ENCODE peak calls at places on chromosomes 2 and 18, in nine cellular contexts. One of them, this sample, is unnamed.

GRCh38 chr2:175855794-175856453 is 146.1 kb downstream of the LNPK start:
- DNase-seq in Right ventricle myocardium inferior: no peak
- DNase-seq in CD8-positive, alpha-beta memory T cell: no peak
- DNase-seq in NCI-H82: peak
- DNase-seq in EL: peak
- DNase-seq in nephron progenitor cell: no peak
- DNase-seq in GM03348: peak
- DNase-seq in Right ventricle myocardium superior: peak
- DNase-seq in esophagus squamous epithelium: no peak
- DNase-seq in this sample: no peak

GRCh38 chr2:234463626-234464290 is 33.1 kb downstream of the ARL4C start:
- DNase-seq in esophagus squamous epithelium: no peak
- DNase-seq in Right ventricle myocardium superior: no peak
- DNase-seq in GM03348: no peak
- DNase-seq in Right ventricle myocardium inferior: no peak
- DNase-seq in EL: no peak
- DNase-seq in NCI-H82: no peak
- DNase-seq in nephron progenitor cell: no peak
- DNase-seq in CD8-positive, alpha-beta memory T cell: peak
- DNase-seq in this sample: no peak

GRCh38 chr2:105403785-105404698 is 5.2 kb upstream of the FHL2 start:
- DNase-seq in Right ventricle myocardium inferior: no peak
- DNase-seq in nephron progenitor cell: no peak
- DNase-seq in esophagus squamous epithelium: no peak
- DNase-seq in GM03348: peak
- DNase-seq in EL: peak
- DNase-seq in CD8-positive, alpha-beta memory T cell: no peak
- DNase-seq in Right ventricle myocardium superior: no peak
- DNase-seq in NCI-H82: peak
- DNase-seq in this sample: peak

GRCh38 chr2:202161106-202161836 is 77.1 kb downstream of the SUMO1 start:
- DNase-seq in EL: no peak
- DNase-seq in NCI-H82: peak
- DNase-seq in esophagus squamous epithelium: no peak
- DNase-seq in Right ventricle myocardium superior: no peak
- DNase-seq in CD8-positive, alpha-beta memory T cell: no peak
- DNase-seq in nephron progenitor cell: no peak
- DNase-seq in Right ventricle myocardium inferior: no peak
- DNase-seq in GM03348: no peak
- DNase-seq in this sample: no peak

GRCh38 chr18:64017870-64018269 is 48.0 kb downstream of the SERPINB8 start:
- DNase-seq in Right ventricle myocardium inferior: no peak
- DNase-seq in GM03348: peak
- DNase-seq in esophagus squamous epithelium: no peak
- DNase-seq in nephron progenitor cell: no peak
- DNase-seq in EL: peak
- DNase-seq in NCI-H82: peak
- DNase-seq in Right ventricle myocardium superior: no peak
- DNase-seq in CD8-positive, alpha-beta memory T cell: no peak
- DNase-seq in this sample: no peak

GRCh38 chr2:190679813-190680591 is 31.1 kb downstream of the NAB1 start:
- DNase-seq in GM03348: no peak
- DNase-seq in CD8-positive, alpha-beta memory T cell: peak
- DNase-seq in esophagus squamous epithelium: no peak
- DNase-seq in EL: peak
- DNase-seq in nephron progenitor cell: peak
- DNase-seq in Right ventricle myocardium superior: peak
- DNase-seq in NCI-H82: peak
- DNase-seq in Right ventricle myocardium inferior: peak
- DNase-seq in this sample: peak

GRCh38 chr2:75476778-75477177 is 84.0 kb downstream of the EVA1A start:
- DNase-seq in nephron progenitor cell: no peak
- DNase-seq in NCI-H82: no peak
- DNase-seq in GM03348: peak
- DNase-seq in Right ventricle myocardium inferior: no peak
- DNase-seq in Right ventricle myocardium superior: no peak
- DNase-seq in CD8-positive, alpha-beta memory T cell: no peak
- DNase-seq in EL: peak
- DNase-seq in esophagus squamous epithelium: no peak
- DNase-seq in this sample: no peak

GRCh38 chr2:22517141-22517540 is 867.8 kb upstream of the KLHL29 start:
- DNase-seq in NCI-H82: no peak
- DNase-seq in CD8-positive, alpha-beta memory T cell: no peak
- DNase-seq in GM03348: no peak
- DNase-seq in nephron progenitor cell: no peak
- DNase-seq in EL: no peak
- DNase-seq in Right ventricle myocardium superior: no peak
- DNase-seq in esophagus squamous epithelium: no peak
- DNase-seq in Right ventricle myocardium inferior: no peak
- DNase-seq in this sample: no peak

GRCh38 chr2:217953531-217953932 is 49.3 kb downstream of the TNS1 start:
- DNase-seq in EL: no peak
- DNase-seq in NCI-H82: no peak
- DNase-seq in nephron progenitor cell: no peak
- DNase-seq in Right ventricle myocardium superior: no peak
- DNase-seq in GM03348: no peak
- DNase-seq in esophagus squamous epithelium: no peak
- DNase-seq in Right ventricle myocardium inferior: no peak
- DNase-seq in CD8-positive, alpha-beta memory T cell: no peak
- DNase-seq in this sample: peak

GRCh38 chr2:234027646-234028045 is 22.9 kb upstream of the SPP2 start:
- DNase-seq in CD8-positive, alpha-beta memory T cell: no peak
- DNase-seq in Right ventricle myocardium superior: no peak
- DNase-seq in nephron progenitor cell: no peak
- DNase-seq in Right ventricle myocardium inferior: no peak
- DNase-seq in EL: no peak
- DNase-seq in esophagus squamous epithelium: no peak
- DNase-seq in GM03348: no peak
- DNase-seq in NCI-H82: no peak
- DNase-seq in this sample: no peak

GRCh38 chr2:46852598-46852997 is 63.0 kb downstream of the MCFD2 start:
- DNase-seq in nephron progenitor cell: no peak
- DNase-seq in Right ventricle myocardium inferior: no peak
- DNase-seq in EL: no peak
- DNase-seq in Right ventricle myocardium superior: no peak
- DNase-seq in NCI-H82: no peak
- DNase-seq in esophagus squamous epithelium: no peak
- DNase-seq in CD8-positive, alpha-beta memory T cell: no peak
- DNase-seq in GM03348: no peak
- DNase-seq in this sample: no peak

GRCh38 chr18:12944724-12945123 is 3.1 kb upstream of the SEH1L start:
- DNase-seq in Right ventricle myocardium inferior: no peak
- DNase-seq in EL: peak
- DNase-seq in esophagus squamous epithelium: no peak
- DNase-seq in Right ventricle myocardium superior: peak
- DNase-seq in NCI-H82: no peak
- DNase-seq in GM03348: peak
- DNase-seq in nephron progenitor cell: no peak
- DNase-seq in CD8-positive, alpha-beta memory T cell: no peak
- DNase-seq in this sample: no peak

GRCh38 chr18:74342416-74343043 is 26.9 kb downstream of the C18orf63 start:
- DNase-seq in EL: peak
- DNase-seq in GM03348: peak
- DNase-seq in NCI-H82: peak
- DNase-seq in CD8-positive, alpha-beta memory T cell: no peak
- DNase-seq in esophagus squamous epithelium: no peak
- DNase-seq in Right ventricle myocardium superior: no peak
- DNase-seq in nephron progenitor cell: peak
- DNase-seq in Right ventricle myocardium inferior: no peak
- DNase-seq in this sample: no peak

GRCh38 chr2:72915907-72916742 is 1.2 kb upstream of the EMX1 start:
- DNase-seq in Right ventricle myocardium superior: no peak
- DNase-seq in nephron progenitor cell: peak
- DNase-seq in esophagus squamous epithelium: no peak
- DNase-seq in NCI-H82: peak
- DNase-seq in EL: peak
- DNase-seq in CD8-positive, alpha-beta memory T cell: no peak
- DNase-seq in GM03348: no peak
- DNase-seq in Right ventricle myocardium inferior: no peak
- DNase-seq in this sample: peak

GRCh38 chr2:105777506-105778343 is 33.0 kb downstream of the NCK2 start:
- DNase-seq in nephron progenitor cell: no peak
- DNase-seq in NCI-H82: no peak
- DNase-seq in EL: no peak
- DNase-seq in GM03348: no peak
- DNase-seq in Right ventricle myocardium superior: no peak
- DNase-seq in Right ventricle myocardium inferior: no peak
- DNase-seq in esophagus squamous epithelium: no peak
- DNase-seq in CD8-positive, alpha-beta memory T cell: no peak
- DNase-seq in this sample: no peak

GRCh38 chr2:166468124-166469024 is 25.7 kb downstream of the SCN7A start:
- DNase-seq in EL: no peak
- DNase-seq in Right ventricle myocardium superior: no peak
- DNase-seq in nephron progenitor cell: no peak
- DNase-seq in Right ventricle myocardium inferior: no peak
- DNase-seq in esophagus squamous epithelium: no peak
- DNase-seq in NCI-H82: no peak
- DNase-seq in GM03348: no peak
- DNase-seq in CD8-positive, alpha-beta memory T cell: no peak
- DNase-seq in this sample: no peak

This sample was measured in kidney.